ENCODE peak calls at places on chromosomes 3 and 15, in four cellular contexts. G, M, R and O are unnamed samples.
A peak's percentile ranks its signal among the peaks of the same experiment; 100 is the strongest.

GRCh38 chr3:79473993-79474392 is 293.8 kb downstream of the ROBO1 start:
- DNase-seq in G (no peak), M (no peak), R (no peak), O (no peak)

GRCh38 chr3:123352134-123352554 is 96.7 kb downstream of the ADCY5 start:
- DNase-seq in G (no peak), M (no peak), R (no peak), O (no peak)

GRCh38 chr3:172752651-172753050 is 2.1 kb downstream of the ECT2 start:
- DNase-seq in G (no peak), M (no peak), R (no peak), O (no peak)

GRCh38 chr15:62850791-62851291 is 191.7 kb upstream of the TPM1 start:
- DNase-seq in G (no peak), M (no peak), R (no peak), O (no peak)

GRCh38 chr3:181318321-181318720 is 328.8 kb upstream of the DNAJC19 start:
- DNase-seq in G (no peak), M (no peak), R (no peak), O (no peak)

GRCh38 chr3:65582012-65582717 is 456.6 kb downstream of the MAGI1 start:
- DNase-seq in G (no peak), M (no peak), R (no peak), O (no peak)

GRCh38 chr15:38197553-38197952 is 55.1 kb upstream of the SPRED1 start:
- DNase-seq in G (no peak), M (no peak), R (no peak), O (no peak)

GRCh38 chr3:188682316-188682715 is 489.5 kb upstream of the TPRG1 start:
- DNase-seq in G (no peak), M (no peak), R (no peak), O (no peak)

GRCh38 chr3:126135056-126135397 is 45.4 kb downstream of the ALDH1L1 start:
- DNase-seq in G (no peak), M (no peak), R (no peak), O (no peak)

GRCh38 chr15:88745075-88745474 is 58.2 kb upstream of the ACAN start:
- DNase-seq in G (no peak), M (no peak), R (no peak), O (no peak)

GRCh38 chr3:55860040-55860439 is 372.9 kb upstream of the WNT5A start:
- DNase-seq in G (no peak), M (peak; percentile 10), R (no peak), O (no peak)

GRCh38 chr3:5840091-5840490 is 652.6 kb downstream of the EDEM1 start:
- DNase-seq in G (no peak), M (no peak), R (no peak), O (no peak)

GRCh38 chr15:31511707-31512310 is 185.2 kb downstream of the KLF13 start:
- DNase-seq in G (no peak), M (no peak), R (no peak), O (no peak)